ENCODE peak calls at places on chromosomes 4 and X, in eight cellular contexts. H is lung microvascular endothelial cell; E is AG09309; P is GM23248; V is substantia nigra; B is stimulated activated CD4-positive, alpha-beta T cell treated with anti-CD3 and anti-CD28 coated beads, Interleukin-1b, Interleukin-23, amount 100 ng/mL, for 1 hour; U is WTC11; C is WERI-Rb-1. S is an unnamed sample.

GRCh38 chr4:82865592-82865991 is 25.4 kb downstream of the SEC31A start:
- DNase-seq in H (peak; percentile 92), V (no peak), C (no peak), B (no peak), E (peak; percentile 73), U (no peak), P (peak; percentile 96), S (peak; percentile 53)

GRCh38 chr4:183659919-183660318 is 826 bp downstream of the TRAPPC11 start:
- DNase-seq in C (no peak), P (peak; percentile 46), B (no peak), H (peak; percentile 14), E (no peak), U (no peak), V (no peak), S (no peak)

GRCh38 chr4:112315446-112315845 is 18.3 kb downstream of the ALPK1 start:
- DNase-seq in B (no peak), H (no peak), C (no peak), U (no peak), P (no peak), V (no peak), E (no peak), S (no peak)

GRCh38 chrX:69179380-69179911 is 14.2 kb upstream of the PJA1 start:
- DNase-seq in U (peak; percentile 33), C (peak; percentile 50), B (no peak), V (no peak), P (no peak), E (no peak), H (no peak), S (peak; percentile 12)

GRCh38 chrX:48540480-48540879 is 966 bp downstream of the TBC1D25 start:
- DNase-seq in U (no peak), P (no peak), H (no peak), B (no peak), C (no peak), V (no peak), E (no peak), S (no peak)

GRCh38 chr4:13994016-13994415 is 366.5 kb upstream of the BOD1L1 start:
- DNase-seq in E (no peak), U (no peak), P (no peak), H (no peak), B (no peak), C (no peak), V (no peak), S (no peak)

GRCh38 chrX:31854716-31855115 is 782.9 kb upstream of the FTHL17 start:
- DNase-seq in B (no peak), P (no peak), U (no peak), E (no peak), H (no peak), V (no peak), C (no peak), S (no peak)

GRCh38 chrX:27336466-27337091 is 126.6 kb downstream of the PPP4R3C start:
- DNase-seq in V (no peak), E (no peak), C (peak; percentile 53), B (no peak), P (peak; percentile 34), H (peak; percentile 30), U (peak; percentile 57), S (peak; percentile 69)

GRCh38 chrX:110421499-110422455 is 63.1 kb downstream of the RTL9 start:
- DNase-seq in H (no peak), V (no peak), P (no peak), C (no peak), E (no peak), U (no peak), B (no peak), S (no peak)

GRCh38 chr4:43843501-43843900 is 605.1 kb downstream of the KCTD8 start:
- DNase-seq in U (no peak), V (no peak), P (peak; percentile 4), H (no peak), C (no peak), E (no peak), B (no peak), S (no peak)

GRCh38 chrX:11381464-11381863 is 88.3 kb downstream of the AMELX start:
- DNase-seq in C (peak; percentile 22), H (peak; percentile 71), E (peak; percentile 24), U (peak; percentile 11), P (peak; percentile 60), B (no peak), V (peak; percentile 4), S (peak; percentile 20)

GRCh38 chr4:72186714-72187113 is 154.9 kb downstream of the NPFFR2 start:
- DNase-seq in H (no peak), B (no peak), V (no peak), E (no peak), C (no peak), U (no peak), P (no peak), S (no peak)

GRCh38 chr4:1026115-1026514 is 14.7 kb downstream of the FGFRL1 start:
- DNase-seq in E (no peak), H (peak; percentile 34), C (peak; percentile 63), P (no peak), V (no peak), U (peak; percentile 53), B (no peak), S (peak; percentile 46)

GRCh38 chr4:132275583-132276121 is 873.4 kb upstream of the PCDH10 start:
- DNase-seq in E (no peak), P (no peak), C (no peak), H (no peak), B (no peak), V (no peak), U (no peak), S (no peak)

GRCh38 chr4:74283614-74284013 is 24.7 kb upstream of the EPGN start:
- DNase-seq in E (peak; percentile 52), H (peak; percentile 66), U (no peak), C (no peak), P (peak; percentile 84), B (no peak), V (no peak), S (no peak)

GRCh38 chr4:14874990-14875389 is 127.3 kb upstream of the CPEB2 start:
- DNase-seq in E (no peak), V (no peak), C (no peak), P (no peak), H (no peak), B (no peak), U (no peak), S (no peak)

GRCh38 chr4:123477804-123478209 is 81.2 kb downstream of the SPRY1 start:
- DNase-seq in B (no peak), C (no peak), P (peak; percentile 41), U (no peak), V (no peak), E (peak; percentile 32), H (peak; percentile 84), S (no peak)

GRCh38 chrX:39969099-39969825 is 128.5 kb downstream of the BCOR start:
- DNase-seq in P (no peak), H (no peak), E (no peak), U (no peak), B (no peak), V (no peak), C (no peak), S (no peak)

GRCh38 chr4:10687526-10687925 is 3.0 kb upstream of the CLNK start:
- DNase-seq in V (no peak), P (no peak), B (no peak), C (no peak), U (no peak), H (peak; percentile 19), E (no peak), S (peak; percentile 12)

GRCh38 chrX:20315140-20315539 is 48.4 kb upstream of the RPS6KA3 start:
- DNase-seq in C (no peak), E (no peak), B (no peak), P (no peak), H (no peak), V (no peak), U (no peak), S (no peak)

GRCh38 chr4:1416051-1416947 is 10.1 kb upstream of the NKX1-1 start:
- DNase-seq in P (no peak), V (no peak), H (no peak), B (no peak), E (no peak), C (peak; percentile 8), U (no peak), S (no peak)

GRCh38 chr4:182828678-182829025 is 88.5 kb downstream of the DCTD start:
- DNase-seq in E (no peak), H (no peak), V (no peak), U (no peak), B (no peak), C (no peak), P (no peak), S (no peak)

GRCh38 chr4:52721968-52722814 is 29.0 kb downstream of the ERVMER34-1 start:
- DNase-seq in C (no peak), B (peak; percentile 68), P (peak; percentile 98), V (peak; percentile 93), U (peak; percentile 95), E (peak; percentile 87), H (peak; percentile 98), S (peak; percentile 94)

GRCh38 chrX:37302569-37302968 is 46.6 kb upstream of the PRRG1 start:
- DNase-seq in P (peak; percentile 35), E (no peak), B (no peak), H (peak; percentile 36), V (peak; percentile 2), C (peak; percentile 23), U (peak; percentile 29), S (no peak)

GRCh38 chr4:94934864-94935263 is 177.1 kb downstream of the BMPR1B start:
- DNase-seq in V (no peak), B (no peak), P (no peak), H (no peak), C (no peak), E (no peak), U (no peak), S (no peak)

GRCh38 chr4:175542787-175543186 is 269.3 kb downstream of the GPM6A start:
- DNase-seq in H (no peak), P (no peak), B (no peak), C (no peak), U (no peak), E (no peak), V (no peak), S (no peak)

GRCh38 chr4:127212269-127212580 is 420.5 kb upstream of the INTU start:
- DNase-seq in H (no peak), P (peak; percentile 12), E (no peak), V (no peak), C (no peak), B (no peak), U (no peak), S (no peak)

GRCh38 chrX:107935664-107936433 is 46.3 kb downstream of the TEX13B start:
- DNase-seq in P (peak; percentile 12), B (no peak), V (no peak), H (peak; percentile 29), C (no peak), U (peak; percentile 19), E (no peak), S (no peak)

GRCh38 chr4:138668309-138668708 is 347.3 kb upstream of the NOCT start:
- DNase-seq in H (no peak), U (no peak), E (no peak), B (no peak), P (no peak), V (no peak), C (no peak), S (no peak)

GRCh38 chrX:130083656-130084382 is 26.5 kb downstream of the ELF4 start:
- DNase-seq in P (no peak), E (no peak), V (no peak), B (no peak), U (no peak), H (no peak), C (no peak), S (peak; percentile 60)

GRCh38 chr4:113684534-113685091 is 76.9 kb downstream of the CAMK2D start:
- DNase-seq in B (no peak), H (no peak), V (no peak), C (peak; percentile 50), P (peak; percentile 73), E (peak; percentile 27), U (peak; percentile 14), S (peak; percentile 4)

GRCh38 chr4:54658321-54659093 is 750 bp downstream of the KIT start:
- DNase-seq in B (no peak), V (peak; percentile 24), E (no peak), U (peak; percentile 60), C (peak; percentile 35), H (peak; percentile 50), P (peak; percentile 67), S (peak; percentile 70)

GRCh38 chr4:150065740-150066139 is 12.5 kb upstream of the DCLK2 start:
- DNase-seq in V (no peak), H (no peak), P (no peak), C (no peak), U (no peak), E (no peak), B (no peak), S (no peak)

GRCh38 chr4:139779653-139780052 is 114.0 kb downstream of the MGST2 start:
- DNase-seq in B (no peak), P (no peak), H (no peak), U (no peak), V (no peak), C (no peak), E (no peak), S (no peak)